ENCODE peak calls at places on chromosomes 16 and 17, in five cellular contexts. Y, G, R, H and D are unnamed samples.

GRCh38 chr16:46673320-46674013 is 15.5 kb downstream of the VPS35 start:
- DNase-seq in Y (peak), G (no peak), R (peak), H (peak), D (peak)

GRCh38 chr17:5410594-5411272 is 8.7 kb downstream of the NUP88 start:
- DNase-seq in Y (no peak), G (no peak), R (no peak), H (no peak), D (no peak)

GRCh38 chr17:10398352-10398751 is 23.4 kb downstream of the MYH8 start:
- DNase-seq in Y (no peak), G (no peak), R (no peak), H (no peak), D (no peak)

GRCh38 chr17:6455321-6455705 is 11.1 kb downstream of the PIMREG start:
- DNase-seq in Y (peak), G (no peak), R (peak), H (peak), D (no peak)

GRCh38 chr17:38454528-38454927 is 26.3 kb downstream of the ARHGAP23 start:
- DNase-seq in Y (peak), G (peak), R (no peak), H (no peak), D (no peak)

GRCh38 chr17:43351686-43352085 is 47.1 kb upstream of the ARL4D start:
- DNase-seq in Y (no peak), G (no peak), R (no peak), H (no peak), D (no peak)

GRCh38 chr16:4358831-4359561 is 7.9 kb upstream of the PAM16 start:
- DNase-seq in Y (peak), G (no peak), R (no peak), H (peak), D (no peak)

GRCh38 chr16:69711115-69711740 is 15.1 kb downstream of the NQO1 start:
- DNase-seq in Y (peak), G (no peak), R (no peak), H (no peak), D (no peak)

GRCh38 chr17:73683788-73684582 is 39.7 kb upstream of the SDK2 start:
- DNase-seq in Y (no peak), G (no peak), R (no peak), H (no peak), D (no peak)

GRCh38 chr16:3912897-3913296 is 32.4 kb upstream of the CREBBP start:
- DNase-seq in Y (no peak), G (no peak), R (no peak), H (no peak), D (no peak)

GRCh38 chr16:75025766-75026165 is 26.9 kb downstream of the ZNRF1 start:
- DNase-seq in Y (no peak), G (no peak), R (no peak), H (no peak), D (no peak)

GRCh38 chr17:46720408-46720807 is 98.1 kb downstream of the WNT3 start:
- DNase-seq in Y (peak), G (no peak), R (no peak), H (no peak), D (no peak)

GRCh38 chr17:35432176-35433074 is at the start of gene SLFN12:
- DNase-seq in Y (peak), G (peak), R (no peak), H (peak), D (no peak)

GRCh38 chr17:11204991-11205390 is 36.0 kb upstream of the SHISA6 start:
- DNase-seq in Y (no peak), G (no peak), R (no peak), H (no peak), D (no peak)

GRCh38 chr16:88702364-88703210 is 3.6 kb downstream of the RNF166 start:
- DNase-seq in Y (no peak), G (no peak), R (no peak), H (no peak), D (no peak)

GRCh38 chr17:48540213-48540612 is 4.7 kb downstream of the HOXB2 start:
- DNase-seq in Y (no peak), G (no peak), R (no peak), H (no peak), D (no peak)

GRCh38 chr17:65104541-65104940 is 32.6 kb upstream of the RGS9 start:
- DNase-seq in Y (no peak), G (no peak), R (no peak), H (no peak), D (no peak)

GRCh38 chr16:11106726-11107125 is 149.3 kb downstream of the SOCS1 start:
- DNase-seq in Y (no peak), G (no peak), R (no peak), H (no peak), D (no peak)

GRCh38 chr17:74253036-74253435 is 21.0 kb upstream of the DNAI2 start:
- DNase-seq in Y (no peak), G (no peak), R (no peak), H (no peak), D (no peak)

GRCh38 chr16:30896203-30896889 is at the start of gene CTF1:
- DNase-seq in Y (peak), G (no peak), R (peak), H (no peak), D (peak)

GRCh38 chr17:28470266-28471126 is 2.9 kb upstream of the SLC13A2 start:
- DNase-seq in Y (no peak), G (no peak), R (no peak), H (no peak), D (no peak)

GRCh38 chr16:967546-968295 is 3.1 kb downstream of the LMF1 start:
- DNase-seq in Y (no peak), G (no peak), R (no peak), H (no peak), D (no peak)

GRCh38 chr16:20291807-20292206 is 35.5 kb downstream of the GP2 start:
- DNase-seq in Y (no peak), G (no peak), R (no peak), H (no peak), D (no peak)

GRCh38 chr17:73901661-73902415 is 257.6 kb upstream of the SDK2 start:
- DNase-seq in Y (no peak), G (no peak), R (peak), H (no peak), D (no peak)

GRCh38 chr16:23962001-23962400 is 126.2 kb downstream of the PRKCB start:
- DNase-seq in Y (no peak), G (no peak), R (no peak), H (no peak), D (no peak)

GRCh38 chr17:43813386-43813785 is 19.6 kb downstream of the MPP3 start:
- DNase-seq in Y (no peak), G (no peak), R (no peak), H (no peak), D (no peak)

GRCh38 chr17:33484559-33484958 is 191.5 kb upstream of the ASIC2 start:
- DNase-seq in Y (no peak), G (no peak), R (no peak), H (no peak), D (no peak)

GRCh38 chr17:1201132-1201702 is 21.4 kb upstream of the ABR start:
- DNase-seq in Y (no peak), G (no peak), R (no peak), H (peak), D (no peak)

GRCh38 chr16:73058616-73059409 is 10.9 kb upstream of the ZFHX3 start:
- DNase-seq in Y (peak), G (no peak), R (peak), H (no peak), D (no peak)

GRCh38 chr17:31216053-31216751 is 80.8 kb downstream of the OMG start:
- DNase-seq in Y (peak), G (no peak), R (peak), H (no peak), D (peak)

GRCh38 chr16:51164167-51164566 is 13.1 kb upstream of the SALL1 start:
- DNase-seq in Y (no peak), G (no peak), R (no peak), H (no peak), D (no peak)